ENCODE peak calls at places on chromosomes 1 and 21, in five cellular contexts. Z, U, H, O and P are unnamed samples.

GRCh38 chr1:241551759-241552638 is 19.8 kb downstream of the KMO start:
- DNase-seq in Z (peak; percentile 17), U (no peak), H (peak; percentile 32), O (no peak), P (peak; percentile 54)

GRCh38 chr1:1545946-1546737 is 5.7 kb upstream of the TMEM240 start:
- DNase-seq in Z (no peak), U (no peak), H (no peak), O (no peak), P (no peak)

GRCh38 chr1:236685205-236685916 is 938 bp upstream of the ACTN2 start:
- DNase-seq in Z (no peak), U (no peak), H (no peak), O (peak; percentile 83), P (no peak)

GRCh38 chr21:29671728-29672127 is 268.1 kb downstream of the GRIK1 start:
- DNase-seq in Z (no peak), U (no peak), H (no peak), O (no peak), P (no peak)

GRCh38 chr1:197213193-197213592 is 54.9 kb upstream of the CRB1 start:
- DNase-seq in Z (no peak), U (no peak), H (no peak), O (no peak), P (no peak)

GRCh38 chr1:15405106-15405850 is 4.4 kb upstream of the EFHD2 start:
- DNase-seq in Z (no peak), U (no peak), H (no peak), O (no peak), P (no peak)

GRCh38 chr1:236132420-236133046 is 9.8 kb upstream of the GPR137B start:
- DNase-seq in Z (no peak), U (no peak), H (no peak), O (no peak), P (no peak)

GRCh38 chr1:110380667-110381283 is 10.1 kb downstream of the SLC16A4 start:
- DNase-seq in Z (no peak), U (no peak), H (no peak), O (no peak), P (no peak)

GRCh38 chr1:150567717-150568561 is 11.5 kb downstream of the MCL1 start:
- DNase-seq in Z (peak; percentile 74), U (peak; percentile 89), H (peak; percentile 90), O (peak; percentile 68), P (peak; percentile 93)

GRCh38 chr1:5765465-5765864 is 226.8 kb downstream of the NPHP4 start:
- DNase-seq in Z (no peak), U (no peak), H (no peak), O (no peak), P (no peak)

GRCh38 chr1:236021424-236022135 is 43.3 kb downstream of the NID1 start:
- DNase-seq in Z (peak; percentile 50), U (no peak), H (no peak), O (no peak), P (no peak)

GRCh38 chr21:39527664-39528381 is 76.1 kb downstream of the SH3BGR start:
- DNase-seq in Z (no peak), U (peak; percentile 65), H (peak; percentile 81), O (peak; percentile 22), P (no peak)

GRCh38 chr1:19750101-19750881 is 49.4 kb downstream of the TMCO4 start:
- DNase-seq in Z (no peak), U (no peak), H (no peak), O (no peak), P (no peak)

GRCh38 chr1:232014941-232015340 is 388.4 kb downstream of the DISC1 start:
- DNase-seq in Z (no peak), U (no peak), H (no peak), O (peak; percentile 29), P (no peak)

GRCh38 chr1:172895761-172896160 is 155.0 kb downstream of the TNFSF18 start:
- DNase-seq in Z (no peak), U (no peak), H (no peak), O (no peak), P (no peak)

GRCh38 chr1:37473431-37474050 is 839 bp upstream of the ZC3H12A start:
- DNase-seq in Z (no peak), U (no peak), H (peak; percentile 60), O (no peak), P (no peak)

GRCh38 chr1:205826407-205826806 is 13.4 kb upstream of the SLC41A1 start:
- DNase-seq in Z (no peak), U (no peak), H (no peak), O (no peak), P (no peak)

GRCh38 chr1:5973771-5974170 is 18.5 kb downstream of the NPHP4 start:
- DNase-seq in Z (no peak), U (no peak), H (no peak), O (no peak), P (no peak)

GRCh38 chr1:27624467-27625233 is 10.3 kb downstream of the FGR start:
- DNase-seq in Z (no peak), U (no peak), H (no peak), O (no peak), P (no peak)

GRCh38 chr21:37368536-37369279 is 2.1 kb downstream of the DYRK1A start:
- DNase-seq in Z (no peak), U (no peak), H (no peak), O (no peak), P (no peak)

GRCh38 chr1:208024406-208024805 is 113.5 kb upstream of the CD34 start:
- DNase-seq in Z (no peak), U (no peak), H (no peak), O (no peak), P (no peak)

GRCh38 chr1:2585318-2586092 is 1.1 kb upstream of the PRXL2B start:
- DNase-seq in Z (peak; percentile 80), U (peak; percentile 63), H (peak; percentile 87), O (peak; percentile 56), P (peak; percentile 76)

GRCh38 chr1:242731446-242731845 is 206.9 kb upstream of the PLD5 start:
- DNase-seq in Z (no peak), U (no peak), H (no peak), O (no peak), P (no peak)

GRCh38 chr1:40690919-40691537 is 476 bp upstream of the NFYC start:
- DNase-seq in Z (no peak), U (no peak), H (no peak), O (no peak), P (no peak)

GRCh38 chr1:59179673-59180072 is 117.2 kb upstream of the FGGY start:
- DNase-seq in Z (no peak), U (no peak), H (no peak), O (no peak), P (no peak)

GRCh38 chr1:115648717-115649691 is 7.2 kb downstream of the VANGL1 start:
- DNase-seq in Z (no peak), U (no peak), H (no peak), O (peak; percentile 3), P (no peak)

GRCh38 chr1:78441921-78442320 is 48.9 kb upstream of the PTGFR start:
- DNase-seq in Z (no peak), U (no peak), H (no peak), O (no peak), P (no peak)

GRCh38 chr1:246165826-246166709 is 341.0 kb downstream of the SMYD3 start:
- DNase-seq in Z (no peak), U (no peak), H (peak; percentile 34), O (peak; percentile 89), P (no peak)

GRCh38 chr1:53516181-53516580 is 57.0 kb downstream of the DMRTB1 start:
- DNase-seq in Z (no peak), U (no peak), H (no peak), O (no peak), P (no peak)

GRCh38 chr1:23908453-23909341 is 4.5 kb downstream of the CNR2 start:
- DNase-seq in Z (no peak), U (no peak), H (no peak), O (no peak), P (no peak)

GRCh38 chr1:94298861-94299260 is 61.5 kb upstream of the ARHGAP29 start:
- DNase-seq in Z (peak; percentile 45), U (no peak), H (no peak), O (no peak), P (no peak)

GRCh38 chr1:168783831-168784230 is 54.8 kb upstream of the DPT start:
- DNase-seq in Z (peak; percentile 39), U (no peak), H (no peak), O (no peak), P (no peak)

GRCh38 chr1:61647142-61647541 is 77.8 kb downstream of the TM2D1 start:
- DNase-seq in Z (no peak), U (no peak), H (peak; percentile 30), O (no peak), P (no peak)

GRCh38 chr1:241611063-241611462 is 29.1 kb downstream of the CHML start:
- DNase-seq in Z (no peak), U (no peak), H (no peak), O (peak; percentile 82), P (no peak)

GRCh38 chr1:36934061-36934460 is 100.3 kb downstream of the GRIK3 start:
- DNase-seq in Z (no peak), U (no peak), H (no peak), O (no peak), P (no peak)

GRCh38 chr1:67560580-67561285 is 124.3 kb upstream of the GADD45A start:
- DNase-seq in Z (no peak), U (no peak), H (no peak), O (no peak), P (no peak)

GRCh38 chr1:208234721-208235120 is 9.5 kb downstream of the PLXNA2 start:
- DNase-seq in Z (no peak), U (peak; percentile 40), H (no peak), O (no peak), P (no peak)